ENCODE peak calls at places on chromosome 9, in five cellular contexts. C, J, O, Z and H are unnamed samples. For H3K4me1, the result is how much of the 10 kb centered on the place peaks cover.

GRCh38 chr9:104694218-104694617 is at the start of gene OR13D1:
- DNase-seq in O (no peak), C (no peak), Z (no peak), J (no peak), H (no peak)

GRCh38 chr9:113261917-113262671 is 13.3 kb downstream of the CDC26 start:
- DNase-seq in J (no peak), Z (no peak), O (no peak), C (no peak), H (no peak)

GRCh38 chr9:97758334-97758916 is 61.3 kb upstream of the XPA start:
- DNase-seq in Z (no peak), J (no peak), C (no peak), O (no peak), H (no peak)

GRCh38 chr9:135502168-135502872 is 1.8 kb downstream of the MRPS2 start:
- DNase-seq in C (no peak), J (no peak), O (no peak), Z (no peak), H (no peak)

GRCh38 chr9:127690735-127691134 is 16.1 kb upstream of the CFAP157 start:
- DNase-seq in Z (no peak), J (no peak), C (no peak), O (no peak), H (no peak)

GRCh38 chr9:4262735-4263141 is 37.1 kb downstream of the GLIS3 start:
- DNase-seq in O (no peak), Z (no peak), J (no peak), C (no peak), H (no peak)

GRCh38 chr9:78539904-78540303 is 243.0 kb downstream of the PSAT1 start:
- DNase-seq in Z (no peak), J (no peak), O (no peak), C (no peak), H (no peak)

GRCh38 chr9:134245179-134245578 is 80.8 kb upstream of the RNU6ATAC start:
- DNase-seq in C (no peak), Z (no peak), O (no peak), J (no peak), H (no peak)

GRCh38 chr9:87898151-87898550 is 15.5 kb downstream of the SPATA31E1 start:
- DNase-seq in C (no peak), O (no peak), Z (no peak), J (no peak), H (no peak)

GRCh38 chr9:92963831-92964606 is 16.7 kb downstream of the FGD3 start:
- DNase-seq in O (peak), Z (no peak), J (no peak), C (no peak), H (peak)

GRCh38 chr9:9949948-9950347 is 662.9 kb downstream of the PTPRD start:
- DNase-seq in Z (no peak), J (no peak), C (no peak), O (no peak), H (no peak)

GRCh38 chr9:82168585-82168984 is 180.0 kb downstream of the SPATA31D1 start:
- DNase-seq in O (no peak), C (no peak), Z (no peak), J (no peak), H (no peak)

GRCh38 chr9:23766613-23767012 is 59.4 kb downstream of the ELAVL2 start:
- DNase-seq in C (no peak), Z (no peak), O (no peak), J (no peak), H (no peak)

GRCh38 chr9:90340421-90340820 is 302.2 kb downstream of the DIRAS2 start:
- DNase-seq in C (no peak), Z (no peak), J (no peak), O (no peak), H (no peak)

GRCh38 chr9:84315278-84315877 is 25.2 kb downstream of the SLC28A3 start:
- DNase-seq in O (peak), J (peak), C (peak), Z (peak), H (peak)

GRCh38 chr9:134035041-134036039 is 10.1 kb downstream of the BRD3OS start:
- DNase-seq in O (no peak), J (no peak), C (no peak), Z (no peak), H (no peak)

GRCh38 chr9:99051353-99051752 is 53.6 kb upstream of the TGFBR1 start:
- DNase-seq in Z (no peak), J (no peak), O (no peak), C (no peak), H (no peak)

GRCh38 chr9:4548796-4549725 is 58.8 kb downstream of the SLC1A1 start:
- DNase-seq in Z (no peak), J (no peak), C (peak), O (no peak), H (no peak)

GRCh38 chr9:124284940-124285441 is 27.2 kb downstream of the NEK6 start:
- DNase-seq in J (peak), C (no peak), Z (peak), O (no peak), H (no peak)

GRCh38 chr9:91775011-91775707 is 174.9 kb downstream of the ROR2 start:
- DNase-seq in O (peak), J (peak), Z (peak), C (peak), H (peak)

GRCh38 chr9:126393876-126394275 is 67.2 kb downstream of the MVB12B start:
- DNase-seq in Z (no peak), O (no peak), C (no peak), J (no peak), H (no peak)

GRCh38 chr9:98766548-98766947 is 29.8 kb downstream of the ANKS6 start:
- DNase-seq in J (no peak), Z (no peak), C (no peak), O (no peak), H (no peak)

DNA sequence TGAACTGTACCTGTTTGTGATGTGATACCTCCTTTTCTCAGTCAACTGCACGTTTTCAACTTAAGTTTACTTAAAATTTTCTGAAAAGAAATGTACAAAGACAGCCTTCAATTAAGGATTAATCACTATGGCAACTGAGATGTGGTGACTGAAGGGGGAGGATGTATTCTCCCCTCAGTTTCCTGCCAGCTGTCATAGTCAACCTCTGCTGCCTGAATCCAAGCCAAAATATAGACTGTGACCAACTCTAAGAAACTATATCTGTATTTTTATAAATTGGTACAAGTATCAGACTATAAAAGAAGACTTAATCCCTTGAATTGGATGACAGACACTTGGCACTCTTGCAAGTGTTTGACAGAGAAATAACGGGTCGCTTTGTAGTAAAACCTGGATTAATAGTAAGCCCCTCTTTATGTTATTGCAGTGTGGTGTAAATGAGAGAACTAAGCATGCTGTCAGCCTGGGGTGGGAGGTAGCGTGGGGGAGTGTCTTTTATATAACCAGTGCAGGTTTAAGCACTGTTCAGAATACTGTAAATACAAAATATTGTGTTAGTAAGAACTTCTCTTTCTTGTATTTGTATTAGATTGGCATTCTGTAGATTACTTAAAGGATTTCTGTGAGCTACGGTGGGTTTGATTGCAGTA is 106.4 kb downstream of the ERCC6L2 start:
- DNase-seq in Z (no peak), O (peak), J (no peak), C (peak), H (peak)
- H3K4me3 ChIP-seq in Z (no peak), O (no peak), J (no peak), C (no peak), H (no peak)

DNA sequence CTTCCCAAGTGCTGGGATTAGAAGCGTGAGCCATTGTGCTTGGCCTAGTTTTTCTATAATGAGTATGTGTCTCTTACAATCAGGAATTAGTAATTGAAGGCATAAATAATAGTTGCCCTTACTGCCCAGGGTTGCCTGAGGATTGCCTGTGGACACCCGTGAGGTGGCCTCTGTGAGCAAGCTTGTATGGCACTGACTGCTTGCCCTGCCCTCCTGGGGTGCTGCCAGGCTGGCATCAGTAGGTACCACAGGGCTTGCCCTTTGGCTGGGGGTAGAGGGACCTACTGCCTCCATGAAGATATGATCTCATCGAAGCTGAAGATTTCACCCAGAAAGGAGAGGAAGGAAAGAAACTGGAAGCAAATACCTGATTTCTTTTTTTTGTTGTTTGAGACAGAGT is 23.8 kb upstream of the PHF19 start:
- DNase-seq in Z (no peak), O (no peak), C (no peak), J (no peak), H (no peak)
- H3K4me1 ChIP-seq in Z (under half), O (half or more), C (under half), J (under half), H (half or more)

GRCh38 chr9:14309403-14309802 is 4.5 kb downstream of the NFIB start:
- DNase-seq in O (no peak), C (no peak), Z (no peak), J (no peak), H (peak)

GRCh38 chr9:14308751-14309140 is 5.2 kb downstream of the NFIB start:
- DNase-seq in Z (no peak), O (no peak), C (no peak), J (no peak), H (no peak)

GRCh38 chr9:14307989-14308750 is 5.8 kb downstream of the NFIB start:
- DNase-seq in O (no peak), Z (no peak), C (no peak), J (no peak), H (no peak)

GRCh38 chr9:14311940-14312572 is 1.9 kb downstream of the NFIB start:
- DNase-seq in Z (no peak), C (no peak), O (no peak), J (no peak), H (no peak)

DNA sequence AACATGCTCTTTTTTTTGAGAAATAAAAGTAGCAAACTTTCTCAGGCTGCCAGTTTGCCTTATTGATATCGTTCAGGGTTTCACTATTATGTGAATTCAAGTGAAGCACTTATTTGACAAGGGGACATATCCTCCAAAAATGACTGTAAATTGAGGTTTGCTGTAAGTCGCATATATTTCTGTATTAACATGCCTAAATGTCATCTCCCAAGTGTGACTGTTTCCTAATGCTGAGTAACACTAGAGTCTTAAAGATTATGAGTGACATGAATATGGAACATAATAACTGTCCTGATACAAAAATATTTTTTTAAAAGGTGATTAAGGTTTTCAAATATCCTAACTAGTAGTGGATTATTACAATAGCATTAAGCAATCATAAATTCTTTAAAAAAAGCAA is 3.7 kb downstream of the NFIB start:
- DNase-seq in Z (no peak), J (no peak), C (no peak), O (no peak), H (no peak)
- H3K4me3 ChIP-seq in Z (peak), J (no peak), C (no peak), O (no peak), H (no peak)

GRCh38 chr9:34709196-34709978 is 549 bp downstream of the CCL21 start:
- DNase-seq in J (no peak), O (no peak), Z (no peak), C (no peak), H (no peak)
- H3K4me1 ChIP-seq in J (under half), O (under half), Z (under half), C (under half), H (under half)